ENCODE peak calls at places on chromosomes 2 and 18, in seven cellular contexts. U is testis; E is gastrocnemius medialis; I is GM10248; D is cardiac fibroblast; Z is CD8-positive, alpha-beta T cell; F is A673. T is an unnamed sample.

GRCh38 chr2:31967790-31968189 is 43.0 kb downstream of the MEMO1 start:
- DNase-seq in U (no peak), I (no peak), E (no peak), Z (no peak), D (no peak), F (no peak), T (no peak)

GRCh38 chr2:99066075-99066557 is 75.4 kb upstream of the C2orf15 start:
- DNase-seq in Z (no peak), E (no peak), U (no peak), I (peak; percentile 38), D (peak; percentile 79), F (peak; percentile 51), T (no peak)

GRCh38 chr18:71707985-71708500 is 836.1 kb downstream of the CBLN2 start:
- DNase-seq in U (no peak), I (no peak), Z (no peak), E (no peak), D (no peak), F (no peak), T (no peak)

GRCh38 chr2:120395686-120396518 is 50.0 kb downstream of the INHBB start:
- DNase-seq in E (no peak), U (peak; percentile 55), Z (no peak), F (peak; percentile 54), I (no peak), D (no peak), T (peak; percentile 24)

GRCh38 chr2:112056626-112056987 is 1.5 kb downstream of the TMEM87B start:
- DNase-seq in E (no peak), I (no peak), Z (no peak), D (no peak), F (no peak), U (no peak), T (no peak)

GRCh38 chr2:134441153-134441863 is 187.4 kb downstream of the MGAT5 start:
- DNase-seq in Z (no peak), D (no peak), U (no peak), F (no peak), I (no peak), E (no peak), T (no peak)

GRCh38 chr18:3454365-3455089 is 4.6 kb downstream of the TGIF1 start:
- DNase-seq in D (peak; percentile 80), Z (no peak), I (peak; percentile 25), E (no peak), U (peak; percentile 71), F (peak; percentile 87), T (no peak)

GRCh38 chr2:225428360-225428759 is 28.9 kb downstream of the NYAP2 start:
- DNase-seq in E (no peak), I (no peak), F (no peak), Z (no peak), D (no peak), U (no peak), T (no peak)

GRCh38 chr2:84858123-84858522 is 22.8 kb downstream of the TRABD2A start:
- DNase-seq in U (no peak), F (no peak), I (no peak), E (no peak), D (no peak), Z (peak; percentile 49), T (no peak)

GRCh38 chr2:239321596-239322413 is 79.0 kb downstream of the HDAC4 start:
- DNase-seq in I (no peak), U (peak; percentile 46), F (peak; percentile 22), D (no peak), E (no peak), Z (peak; percentile 63), T (no peak)

GRCh38 chr2:148614024-148614331 is 30.6 kb upstream of the EPC2 start:
- DNase-seq in I (no peak), Z (no peak), E (no peak), F (peak; percentile 44), U (no peak), D (peak; percentile 10), T (no peak)

GRCh38 chr2:119934319-119934718 is 78.6 kb upstream of the EPB41L5 start:
- DNase-seq in I (no peak), F (no peak), D (no peak), Z (no peak), U (no peak), E (no peak), T (no peak)

GRCh38 chr2:240353944-240354343 is 81.5 kb upstream of the GPC1 start:
- DNase-seq in I (no peak), F (no peak), D (no peak), U (no peak), E (no peak), Z (no peak), T (no peak)

GRCh38 chr18:68769423-68769822 is 28.5 kb upstream of the CCDC102B start:
- DNase-seq in F (no peak), I (no peak), Z (no peak), D (peak; percentile 36), U (no peak), E (no peak), T (no peak)

GRCh38 chr2:240999873-241000541 is 1.6 kb downstream of the SNED1 start:
- DNase-seq in U (peak; percentile 12), D (no peak), F (no peak), Z (peak; percentile 48), E (no peak), I (no peak), T (no peak)

GRCh38 chr2:1609706-1610485 is 134.4 kb downstream of the PXDN start:
- DNase-seq in F (no peak), I (no peak), D (no peak), U (no peak), E (no peak), Z (no peak), T (peak; percentile 16)

GRCh38 chr2:148342091-148342490 is 302.5 kb upstream of the EPC2 start:
- DNase-seq in E (no peak), Z (no peak), D (no peak), F (no peak), U (no peak), I (no peak), T (no peak)

DNA sequence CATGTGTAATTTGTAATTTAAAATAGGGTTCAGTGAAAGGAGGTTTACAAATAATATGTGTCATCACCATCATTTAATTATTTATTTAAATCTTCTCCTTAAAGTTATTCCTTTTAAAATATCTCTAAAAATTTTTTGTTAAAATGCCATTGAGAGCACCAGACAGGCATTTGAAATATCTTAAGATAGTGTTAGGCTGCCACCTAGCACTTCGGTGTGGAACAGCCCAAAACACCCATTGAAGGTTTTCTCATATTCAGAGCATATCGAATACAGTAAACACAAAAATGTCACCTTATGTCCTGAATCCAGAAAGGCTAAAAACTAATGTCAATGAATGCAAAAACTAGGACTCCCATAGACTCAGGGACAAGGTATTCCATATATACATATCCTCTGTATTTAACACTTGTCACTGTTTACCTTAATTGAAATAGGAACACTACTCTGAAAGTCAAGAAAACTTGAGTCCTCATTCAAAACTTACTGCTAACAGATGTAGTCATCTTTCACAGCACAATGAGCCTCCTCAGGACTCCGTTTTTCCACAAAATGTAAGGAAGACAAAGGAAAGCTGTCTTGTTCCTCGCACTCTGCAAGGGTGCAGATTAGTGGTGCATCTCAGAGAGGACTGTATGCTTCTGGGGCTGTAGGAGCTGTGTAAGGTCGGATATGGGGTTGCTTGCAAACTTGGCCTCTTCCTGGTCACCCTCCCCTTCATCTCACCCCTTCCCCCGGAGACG is 329.5 kb downstream of the PAX3 start:
- DNase-seq in D (peak; percentile 51), F (peak; percentile 65), E (no peak), Z (no peak), I (peak; percentile 29), U (peak; percentile 42), T (no peak)
- TF ChIP-seq CTCF in D (peak; percentile 63), F (peak; percentile 84), E (peak; percentile 37), Z (no peak), I (peak; percentile 66), U (peak; percentile 61), T (no peak)

GRCh38 chr18:292271-292670 is 24.4 kb upstream of the THOC1 start:
- DNase-seq in F (peak; percentile 9), Z (no peak), I (no peak), E (no peak), D (peak; percentile 20), U (no peak), T (no peak)
- TF ChIP-seq CTCF in F (peak; percentile 48), Z (no peak), I (no peak), E (no peak), D (peak; percentile 22), U (no peak), T (no peak)

GRCh38 chr2:179562330-179562885 is 297.8 kb upstream of the SESTD1 start:
- DNase-seq in U (no peak), F (no peak), D (no peak), Z (no peak), I (no peak), E (peak; percentile 41), T (no peak)
- TF ChIP-seq CTCF in U (no peak), F (no peak), D (no peak), Z (no peak), I (no peak), E (no peak), T (no peak)

GRCh38 chr2:157901325-157901724 is 25.2 kb upstream of the ACVR1 start:
- DNase-seq in F (no peak), I (no peak), D (no peak), Z (no peak), E (no peak), U (peak; percentile 18), T (no peak)
- TF ChIP-seq CTCF in F (peak; percentile 56), I (peak; percentile 33), D (peak; percentile 28), Z (peak; percentile 21), E (no peak), U (no peak), T (peak; percentile 19)

T was measured in CD14-positive monocyte.